ENCODE peak calls at places on chromosomes 12 and 14, in six cellular contexts. One of them, this sample, is unnamed.

GRCh38 chr14:57009585-57010515 is 199.6 kb upstream of the OTX2 start:
- DNase-seq in amygdala: no peak
- DNase-seq in RKO: no peak
- DNase-seq in NCI-H748 treated with DMSO at 0.1 percent for 48 hours: no peak
- DNase-seq in GM18507: no peak
- DNase-seq in activated CD4-positive, alpha-beta T cell treated with anti-CD3 and anti-CD28 coated beads for 1 hour: no peak
- DNase-seq in this sample: no peak

GRCh38 chr14:105589161-105589925 is 63.0 kb downstream of the TMEM121 start:
- DNase-seq in RKO: no peak
- DNase-seq in NCI-H748 treated with DMSO at 0.1 percent for 48 hours: no peak
- DNase-seq in amygdala: no peak
- DNase-seq in activated CD4-positive, alpha-beta T cell treated with anti-CD3 and anti-CD28 coated beads for 1 hour: no peak
- DNase-seq in GM18507: no peak
- DNase-seq in this sample: no peak

GRCh38 chr12:124053855-124054254 is 80.8 kb downstream of the ZNF664 start:
- DNase-seq in amygdala: peak; percentile 58
- DNase-seq in GM18507: no peak
- DNase-seq in activated CD4-positive, alpha-beta T cell treated with anti-CD3 and anti-CD28 coated beads for 1 hour: no peak
- DNase-seq in NCI-H748 treated with DMSO at 0.1 percent for 48 hours: peak; percentile 50
- DNase-seq in RKO: no peak
- DNase-seq in this sample: peak; percentile 80

GRCh38 chr12:122847516-122847836 is 12.2 kb downstream of the HIP1R start:
- DNase-seq in RKO: no peak
- DNase-seq in activated CD4-positive, alpha-beta T cell treated with anti-CD3 and anti-CD28 coated beads for 1 hour: no peak
- DNase-seq in amygdala: no peak
- DNase-seq in NCI-H748 treated with DMSO at 0.1 percent for 48 hours: no peak
- DNase-seq in GM18507: no peak
- DNase-seq in this sample: no peak

GRCh38 chr12:12899530-12900380 is 8.4 kb downstream of the GPRC5A start:
- DNase-seq in amygdala: no peak
- DNase-seq in activated CD4-positive, alpha-beta T cell treated with anti-CD3 and anti-CD28 coated beads for 1 hour: no peak
- DNase-seq in GM18507: no peak
- DNase-seq in RKO: peak; percentile 97
- DNase-seq in NCI-H748 treated with DMSO at 0.1 percent for 48 hours: no peak
- DNase-seq in this sample: no peak

GRCh38 chr12:18752280-18752920 is 14.5 kb downstream of the CAPZA3 start:
- DNase-seq in GM18507: no peak
- DNase-seq in RKO: no peak
- DNase-seq in amygdala: no peak
- DNase-seq in NCI-H748 treated with DMSO at 0.1 percent for 48 hours: no peak
- DNase-seq in activated CD4-positive, alpha-beta T cell treated with anti-CD3 and anti-CD28 coated beads for 1 hour: no peak
- DNase-seq in this sample: no peak

GRCh38 chr12:4412462-4412861 is 33.0 kb upstream of the FGF23 start:
- DNase-seq in NCI-H748 treated with DMSO at 0.1 percent for 48 hours: no peak
- DNase-seq in RKO: no peak
- DNase-seq in amygdala: no peak
- DNase-seq in activated CD4-positive, alpha-beta T cell treated with anti-CD3 and anti-CD28 coated beads for 1 hour: no peak
- DNase-seq in GM18507: no peak
- DNase-seq in this sample: no peak

GRCh38 chr12:18970603-18971002 is 158.9 kb upstream of the PLEKHA5 start:
- DNase-seq in activated CD4-positive, alpha-beta T cell treated with anti-CD3 and anti-CD28 coated beads for 1 hour: no peak
- DNase-seq in NCI-H748 treated with DMSO at 0.1 percent for 48 hours: no peak
- DNase-seq in amygdala: no peak
- DNase-seq in GM18507: no peak
- DNase-seq in RKO: no peak
- DNase-seq in this sample: no peak

GRCh38 chr14:70027785-70028428 is 148.7 kb downstream of the SMOC1 start:
- DNase-seq in NCI-H748 treated with DMSO at 0.1 percent for 48 hours: peak; percentile 13
- DNase-seq in activated CD4-positive, alpha-beta T cell treated with anti-CD3 and anti-CD28 coated beads for 1 hour: peak; percentile 28
- DNase-seq in amygdala: peak; percentile 85
- DNase-seq in RKO: peak; percentile 37
- DNase-seq in GM18507: peak; percentile 70
- DNase-seq in this sample: no peak

GRCh38 chr12:118448341-118448740 is 72.0 kb downstream of the SUDS3 start:
- DNase-seq in NCI-H748 treated with DMSO at 0.1 percent for 48 hours: no peak
- DNase-seq in GM18507: no peak
- DNase-seq in RKO: no peak
- DNase-seq in activated CD4-positive, alpha-beta T cell treated with anti-CD3 and anti-CD28 coated beads for 1 hour: no peak
- DNase-seq in amygdala: no peak
- DNase-seq in this sample: no peak

GRCh38 chr14:25042362-25043299 is 7.3 kb downstream of the STXBP6 start:
- DNase-seq in NCI-H748 treated with DMSO at 0.1 percent for 48 hours: no peak
- DNase-seq in GM18507: no peak
- DNase-seq in RKO: peak; percentile 37
- DNase-seq in amygdala: peak; percentile 15
- DNase-seq in activated CD4-positive, alpha-beta T cell treated with anti-CD3 and anti-CD28 coated beads for 1 hour: no peak
- DNase-seq in this sample: no peak

GRCh38 chr14:81831128-81831815 is 297.6 kb upstream of the SEL1L start:
- DNase-seq in GM18507: no peak
- DNase-seq in amygdala: no peak
- DNase-seq in activated CD4-positive, alpha-beta T cell treated with anti-CD3 and anti-CD28 coated beads for 1 hour: no peak
- DNase-seq in RKO: no peak
- DNase-seq in NCI-H748 treated with DMSO at 0.1 percent for 48 hours: peak; percentile 44
- DNase-seq in this sample: no peak

GRCh38 chr14:36605506-36605857 is 23.1 kb upstream of the NKX2-8 start:
- DNase-seq in activated CD4-positive, alpha-beta T cell treated with anti-CD3 and anti-CD28 coated beads for 1 hour: no peak
- DNase-seq in RKO: peak; percentile 36
- DNase-seq in amygdala: no peak
- DNase-seq in GM18507: no peak
- DNase-seq in NCI-H748 treated with DMSO at 0.1 percent for 48 hours: no peak
- DNase-seq in this sample: no peak

GRCh38 chr12:74602881-74603523 is 65.4 kb downstream of the ATXN7L3B start:
- DNase-seq in NCI-H748 treated with DMSO at 0.1 percent for 48 hours: no peak
- DNase-seq in activated CD4-positive, alpha-beta T cell treated with anti-CD3 and anti-CD28 coated beads for 1 hour: no peak
- DNase-seq in GM18507: no peak
- DNase-seq in RKO: no peak
- DNase-seq in amygdala: no peak
- DNase-seq in this sample: no peak

GRCh38 chr12:14665354-14666348 is 30.7 kb downstream of the GUCY2C start:
- DNase-seq in activated CD4-positive, alpha-beta T cell treated with anti-CD3 and anti-CD28 coated beads for 1 hour: no peak
- DNase-seq in amygdala: no peak
- DNase-seq in GM18507: no peak
- DNase-seq in RKO: peak; percentile 18
- DNase-seq in NCI-H748 treated with DMSO at 0.1 percent for 48 hours: peak; percentile 80
- DNase-seq in this sample: peak; percentile 69

GRCh38 chr14:90828642-90829487 is 12.6 kb upstream of the TTC7B start:
- DNase-seq in amygdala: no peak
- DNase-seq in NCI-H748 treated with DMSO at 0.1 percent for 48 hours: no peak
- DNase-seq in activated CD4-positive, alpha-beta T cell treated with anti-CD3 and anti-CD28 coated beads for 1 hour: no peak
- DNase-seq in GM18507: no peak
- DNase-seq in RKO: no peak
- DNase-seq in this sample: no peak

GRCh38 chr12:64450711-64451486 is 1.0 kb upstream of the TBK1 start:
- DNase-seq in activated CD4-positive, alpha-beta T cell treated with anti-CD3 and anti-CD28 coated beads for 1 hour: no peak
- DNase-seq in NCI-H748 treated with DMSO at 0.1 percent for 48 hours: peak; percentile 36
- DNase-seq in amygdala: no peak
- DNase-seq in RKO: peak; percentile 64
- DNase-seq in GM18507: no peak
- DNase-seq in this sample: no peak

GRCh38 chr14:51342226-51342625 is 102.2 kb downstream of the TMX1 start:
- DNase-seq in amygdala: no peak
- DNase-seq in RKO: peak; percentile 70
- DNase-seq in GM18507: no peak
- DNase-seq in NCI-H748 treated with DMSO at 0.1 percent for 48 hours: peak; percentile 36
- DNase-seq in activated CD4-positive, alpha-beta T cell treated with anti-CD3 and anti-CD28 coated beads for 1 hour: no peak
- DNase-seq in this sample: no peak

GRCh38 chr12:132392389-132393244 is 63.2 kb upstream of the GALNT9 start:
- DNase-seq in NCI-H748 treated with DMSO at 0.1 percent for 48 hours: no peak
- DNase-seq in amygdala: no peak
- DNase-seq in activated CD4-positive, alpha-beta T cell treated with anti-CD3 and anti-CD28 coated beads for 1 hour: no peak
- DNase-seq in RKO: no peak
- DNase-seq in GM18507: no peak
- DNase-seq in this sample: no peak

GRCh38 chr12:47909839-47910465 is 5.2 kb upstream of the VDR start:
- DNase-seq in GM18507: no peak
- DNase-seq in activated CD4-positive, alpha-beta T cell treated with anti-CD3 and anti-CD28 coated beads for 1 hour: no peak
- DNase-seq in RKO: no peak
- DNase-seq in NCI-H748 treated with DMSO at 0.1 percent for 48 hours: no peak
- DNase-seq in amygdala: no peak
- DNase-seq in this sample: no peak

GRCh38 chr12:62438098-62438692 is 28.4 kb upstream of the MON2 start:
- DNase-seq in GM18507: peak; percentile 14
- DNase-seq in NCI-H748 treated with DMSO at 0.1 percent for 48 hours: peak; percentile 53
- DNase-seq in amygdala: peak; percentile 37
- DNase-seq in RKO: peak; percentile 69
- DNase-seq in activated CD4-positive, alpha-beta T cell treated with anti-CD3 and anti-CD28 coated beads for 1 hour: no peak
- DNase-seq in this sample: peak; percentile 32

GRCh38 chr12:1842905-1843640 is 22.7 kb downstream of the LRTM2 start:
- DNase-seq in RKO: no peak
- DNase-seq in amygdala: no peak
- DNase-seq in NCI-H748 treated with DMSO at 0.1 percent for 48 hours: no peak
- DNase-seq in activated CD4-positive, alpha-beta T cell treated with anti-CD3 and anti-CD28 coated beads for 1 hour: no peak
- DNase-seq in GM18507: no peak
- DNase-seq in this sample: no peak

GRCh38 chr12:92539966-92540791 is 162.6 kb upstream of the PLEKHG7 start:
- DNase-seq in amygdala: peak; percentile 6
- DNase-seq in RKO: no peak
- DNase-seq in activated CD4-positive, alpha-beta T cell treated with anti-CD3 and anti-CD28 coated beads for 1 hour: no peak
- DNase-seq in NCI-H748 treated with DMSO at 0.1 percent for 48 hours: peak; percentile 62
- DNase-seq in GM18507: no peak
- DNase-seq in this sample: no peak

GRCh38 chr12:93972411-93973208 is 175.8 kb upstream of the PLXNC1 start:
- DNase-seq in amygdala: no peak
- DNase-seq in NCI-H748 treated with DMSO at 0.1 percent for 48 hours: no peak
- DNase-seq in activated CD4-positive, alpha-beta T cell treated with anti-CD3 and anti-CD28 coated beads for 1 hour: no peak
- DNase-seq in RKO: no peak
- DNase-seq in GM18507: no peak
- DNase-seq in this sample: no peak

GRCh38 chr14:104512771-104513640 is 66.6 kb upstream of the C14orf180 start:
- DNase-seq in NCI-H748 treated with DMSO at 0.1 percent for 48 hours: no peak
- DNase-seq in activated CD4-positive, alpha-beta T cell treated with anti-CD3 and anti-CD28 coated beads for 1 hour: no peak
- DNase-seq in amygdala: no peak
- DNase-seq in GM18507: no peak
- DNase-seq in RKO: no peak
- DNase-seq in this sample: no peak

GRCh38 chr12:112282920-112283319 is 99.3 kb downstream of the HECTD4 start:
- DNase-seq in GM18507: no peak
- DNase-seq in activated CD4-positive, alpha-beta T cell treated with anti-CD3 and anti-CD28 coated beads for 1 hour: no peak
- DNase-seq in RKO: no peak
- DNase-seq in amygdala: no peak
- DNase-seq in NCI-H748 treated with DMSO at 0.1 percent for 48 hours: no peak
- DNase-seq in this sample: no peak

GRCh38 chr14:75702107-75702506 is 41.1 kb downstream of the TTLL5 start:
- DNase-seq in GM18507: no peak
- DNase-seq in RKO: no peak
- DNase-seq in NCI-H748 treated with DMSO at 0.1 percent for 48 hours: no peak
- DNase-seq in activated CD4-positive, alpha-beta T cell treated with anti-CD3 and anti-CD28 coated beads for 1 hour: no peak
- DNase-seq in amygdala: no peak
- DNase-seq in this sample: no peak

GRCh38 chr14:59313063-59314018 is 124.9 kb downstream of the DAAM1 start:
- DNase-seq in amygdala: no peak
- DNase-seq in activated CD4-positive, alpha-beta T cell treated with anti-CD3 and anti-CD28 coated beads for 1 hour: no peak
- DNase-seq in GM18507: no peak
- DNase-seq in NCI-H748 treated with DMSO at 0.1 percent for 48 hours: no peak
- DNase-seq in RKO: no peak
- DNase-seq in this sample: no peak

GRCh38 chr14:87615822-87616679 is 376.9 kb downstream of the GALC start:
- DNase-seq in RKO: peak; percentile 38
- DNase-seq in GM18507: peak; percentile 9
- DNase-seq in amygdala: peak; percentile 7
- DNase-seq in activated CD4-positive, alpha-beta T cell treated with anti-CD3 and anti-CD28 coated beads for 1 hour: no peak
- DNase-seq in NCI-H748 treated with DMSO at 0.1 percent for 48 hours: peak; percentile 53
- DNase-seq in this sample: peak; percentile 23